ENCODE peak calls at places on chromosomes 7 and 10, in seven cellular contexts. N is lower leg skin, F is lower lobe of right lung, Q is Peyer's patch, K is dorsolateral prefrontal cortex, G is sigmoid colon, X is neural progenitor cell. T is an unnamed sample.

GRCh38 chr7:113159746-113160339 is 41.5 kb upstream of the SMIM30 start:
- DNase-seq in N (no peak), F (no peak), Q (no peak), K (no peak), G (no peak), X (peak; percentile 63), T (no peak)

GRCh38 chr10:19832624-19833507 is 16.6 kb downstream of the PLXDC2 start:
- DNase-seq in N (no peak), F (no peak), Q (no peak), K (no peak), G (no peak), X (peak; percentile 58), T (no peak)

GRCh38 chr10:72557362-72557761 is 68.5 kb downstream of the MICU1 start:
- DNase-seq in N (no peak), F (no peak), Q (no peak), K (no peak), G (no peak), X (no peak), T (no peak)

GRCh38 chr7:30469303-30469702 is 9.3 kb downstream of the NOD1 start:
- DNase-seq in N (peak; percentile 56), F (peak; percentile 81), Q (peak; percentile 70), K (peak; percentile 49), G (peak; percentile 88), X (peak; percentile 85), T (no peak)

GRCh38 chr7:1663243-1663642 is 6.8 kb upstream of the ELFN1 start:
- DNase-seq in N (no peak), F (peak; percentile 34), Q (no peak), K (no peak), G (peak; percentile 55), X (no peak), T (no peak)

GRCh38 chr10:121079226-121079625 is 228.1 kb downstream of the WDR11 start:
- DNase-seq in N (no peak), F (no peak), Q (no peak), K (no peak), G (no peak), X (no peak), T (no peak)

GRCh38 chr7:141221007-141221612 is 147.2 kb downstream of the TMEM178B start:
- DNase-seq in N (no peak), F (no peak), Q (no peak), K (no peak), G (no peak), X (peak; percentile 66), T (no peak)

GRCh38 chr10:85645851-85646250 is 720.7 kb downstream of the GRID1 start:
- DNase-seq in N (no peak), F (no peak), Q (no peak), K (no peak), G (no peak), X (no peak), T (no peak)

GRCh38 chr7:76220185-76221057 is 18.7 kb downstream of the SRRM3 start:
- DNase-seq in N (no peak), F (no peak), Q (no peak), K (peak; percentile 69), G (no peak), X (peak; percentile 81), T (peak; percentile 47)

GRCh38 chr7:99137418-99138180 is 6.3 kb downstream of the SMURF1 start:
- DNase-seq in N (no peak), F (no peak), Q (no peak), K (no peak), G (no peak), X (peak; percentile 90), T (no peak)

GRCh38 chr10:59586407-59586891 is 123.2 kb downstream of the SLC16A9 start:
- DNase-seq in N (no peak), F (no peak), Q (no peak), K (no peak), G (no peak), X (no peak), T (no peak)

GRCh38 chr7:93310346-93310745 is 78.2 kb downstream of the VPS50 start:
- DNase-seq in N (no peak), F (no peak), Q (no peak), K (no peak), G (no peak), X (no peak), T (no peak)

GRCh38 chr7:128404143-128404681 is 5.6 kb downstream of the IMPDH1 start:
- DNase-seq in N (no peak), F (no peak), Q (no peak), K (no peak), G (no peak), X (no peak), T (no peak)

GRCh38 chr7:128403676-128404075 is 6.1 kb downstream of the IMPDH1 start:
- DNase-seq in N (no peak), F (no peak), Q (no peak), K (no peak), G (no peak), X (no peak), T (no peak)

GRCh38 chr7:128405345-128406146 is 4.2 kb downstream of the IMPDH1 start:
- DNase-seq in N (no peak), F (peak; percentile 70), Q (peak; percentile 72), K (no peak), G (no peak), X (peak; percentile 87), T (peak; percentile 46)

GRCh38 chr7:128406147-128406985 is 3.4 kb downstream of the IMPDH1 start:
- DNase-seq in N (no peak), F (no peak), Q (no peak), K (no peak), G (no peak), X (no peak), T (no peak)

DNA sequence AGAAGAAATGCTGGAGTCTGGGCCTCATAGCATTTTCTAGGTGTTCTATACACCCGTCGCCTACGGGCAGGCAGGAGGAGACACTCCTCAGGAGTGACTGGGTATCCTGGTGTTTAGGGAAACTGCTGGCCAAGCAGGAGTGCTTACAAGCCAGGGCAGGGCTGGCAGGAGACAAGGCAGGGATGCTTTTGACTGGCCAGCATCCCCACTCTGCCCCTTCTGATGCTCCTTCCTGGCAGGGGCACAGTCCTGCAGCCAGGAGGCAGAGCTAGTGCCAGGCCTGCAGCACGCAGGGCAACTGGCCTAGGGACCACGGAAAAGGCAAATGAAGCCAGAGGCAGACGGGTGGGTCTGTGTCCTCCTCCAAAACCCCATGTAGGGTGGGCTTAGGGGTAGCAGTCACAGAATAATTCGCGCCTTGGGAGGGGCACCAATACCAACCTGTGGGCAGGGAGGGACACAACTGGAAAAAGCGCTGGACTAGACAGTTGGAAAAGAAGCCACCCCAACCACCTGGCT is 4.9 kb downstream of the IMPDH1 start:
- DNase-seq in N (no peak), F (no peak), Q (peak; percentile 34), K (no peak), G (no peak), X (no peak), T (no peak)
- TF ChIP-seq CTCF in N (no peak), F (no peak), Q (no peak), K (no peak), G (no peak), X (no peak), T (no peak)

GRCh38 chr10:130037169-130037661 is 73.1 kb upstream of the EBF3 start:
- DNase-seq in N (no peak), F (no peak), Q (peak; percentile 25), K (no peak), G (peak; percentile 53), X (no peak), T (peak; percentile 18)
- H3K4me3 ChIP-seq in N (no peak overlapping the region), F (no peak overlapping the region), Q (no peak overlapping the region), K (no peak overlapping the region), G (no peak overlapping the region), X (no peak overlapping the region), T (no peak overlapping the region)

DNA sequence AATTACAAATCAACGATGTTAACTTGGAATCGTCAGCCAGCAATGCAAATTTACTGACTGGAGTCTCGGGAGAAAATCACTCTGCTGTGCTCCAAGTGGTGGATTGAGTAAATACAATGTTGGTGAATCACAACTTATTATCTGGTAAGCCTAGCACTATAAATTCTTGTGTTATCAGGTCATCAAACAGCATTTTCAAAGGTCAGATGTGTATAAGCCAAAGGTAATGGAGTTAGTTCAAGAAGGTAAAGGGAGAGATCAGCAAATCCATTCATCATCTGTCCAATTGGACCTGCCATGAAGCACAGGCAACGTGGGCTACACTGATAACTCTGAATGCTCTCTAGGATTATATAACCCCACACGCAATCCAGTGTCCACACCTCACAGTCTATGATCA is 13.9 kb downstream of the CUBN start:
- DNase-seq in N (no peak), F (no peak), Q (peak; percentile 64), K (no peak), G (no peak), X (no peak), T (no peak)
- TF ChIP-seq CTCF in N (no peak), F (no peak), Q (no peak), K (no peak), G (no peak), X (no peak), T (no peak)

GRCh38 chr7:97096037-97096436 is 21.5 kb upstream of the SDHAF3 start:
- DNase-seq in N (no peak), F (no peak), Q (no peak), K (no peak), G (no peak), X (no peak), T (no peak)
- H3K4me3 ChIP-seq in N (no peak overlapping the region), F (no peak overlapping the region), Q (no peak overlapping the region), K (no peak overlapping the region), G (no peak overlapping the region), X (no peak overlapping the region), T (no peak overlapping the region)